ENCODE peak calls at places on chromosomes 3 and 15, in seven cellular contexts. One of them, this sample, is unnamed.

GRCh38 chr3:176514297-176514696 is 683.0 kb downstream of the TBL1XR1 start:
- DNase-seq in spleen: no peak
- DNase-seq in CD8-positive, alpha-beta memory T cell: no peak
- DNase-seq in MM.1S: peak
- DNase-seq in esophagus squamous epithelium: no peak
- DNase-seq in effector memory CD4-positive, alpha-beta T cell: no peak
- DNase-seq in mesendoderm: peak
- DNase-seq in this sample: no peak

GRCh38 chr3:122961146-122961545 is 66.4 kb downstream of the SEMA5B start:
- DNase-seq in MM.1S: no peak
- DNase-seq in effector memory CD4-positive, alpha-beta T cell: no peak
- DNase-seq in esophagus squamous epithelium: no peak
- DNase-seq in mesendoderm: no peak
- DNase-seq in CD8-positive, alpha-beta memory T cell: no peak
- DNase-seq in spleen: no peak
- DNase-seq in this sample: no peak

GRCh38 chr3:123632161-123632655 is 47.4 kb upstream of the HACD2 start:
- DNase-seq in MM.1S: no peak
- DNase-seq in effector memory CD4-positive, alpha-beta T cell: no peak
- DNase-seq in mesendoderm: peak
- DNase-seq in spleen: no peak
- DNase-seq in esophagus squamous epithelium: no peak
- DNase-seq in CD8-positive, alpha-beta memory T cell: no peak
- DNase-seq in this sample: no peak

GRCh38 chr3:149011676-149012075 is 20.3 kb downstream of the GYG1 start:
- DNase-seq in esophagus squamous epithelium: no peak
- DNase-seq in MM.1S: no peak
- DNase-seq in spleen: no peak
- DNase-seq in CD8-positive, alpha-beta memory T cell: no peak
- DNase-seq in effector memory CD4-positive, alpha-beta T cell: no peak
- DNase-seq in mesendoderm: no peak
- DNase-seq in this sample: no peak

GRCh38 chr3:112012205-112012604 is 13.5 kb downstream of the TAGLN3 start:
- DNase-seq in effector memory CD4-positive, alpha-beta T cell: no peak
- DNase-seq in MM.1S: no peak
- DNase-seq in spleen: no peak
- DNase-seq in mesendoderm: no peak
- DNase-seq in CD8-positive, alpha-beta memory T cell: no peak
- DNase-seq in esophagus squamous epithelium: no peak
- DNase-seq in this sample: no peak

GRCh38 chr3:50182533-50183099 is 8.8 kb upstream of the GNAT1 start:
- DNase-seq in esophagus squamous epithelium: no peak
- DNase-seq in mesendoderm: no peak
- DNase-seq in MM.1S: no peak
- DNase-seq in spleen: no peak
- DNase-seq in effector memory CD4-positive, alpha-beta T cell: no peak
- DNase-seq in CD8-positive, alpha-beta memory T cell: no peak
- DNase-seq in this sample: no peak

GRCh38 chr15:65663521-65663920 is 41.8 kb downstream of the SLC24A1 start:
- DNase-seq in effector memory CD4-positive, alpha-beta T cell: no peak
- DNase-seq in MM.1S: no peak
- DNase-seq in esophagus squamous epithelium: no peak
- DNase-seq in CD8-positive, alpha-beta memory T cell: no peak
- DNase-seq in mesendoderm: no peak
- DNase-seq in spleen: no peak
- DNase-seq in this sample: no peak

GRCh38 chr3:132231633-132232032 is 85.6 kb upstream of the ACP3 start:
- DNase-seq in mesendoderm: peak
- DNase-seq in spleen: no peak
- DNase-seq in MM.1S: no peak
- DNase-seq in esophagus squamous epithelium: no peak
- DNase-seq in effector memory CD4-positive, alpha-beta T cell: no peak
- DNase-seq in CD8-positive, alpha-beta memory T cell: no peak
- DNase-seq in this sample: no peak

GRCh38 chr3:135848051-135848450 is 117.5 kb upstream of the PPP2R3A start:
- DNase-seq in esophagus squamous epithelium: no peak
- DNase-seq in effector memory CD4-positive, alpha-beta T cell: no peak
- DNase-seq in CD8-positive, alpha-beta memory T cell: no peak
- DNase-seq in spleen: no peak
- DNase-seq in MM.1S: no peak
- DNase-seq in mesendoderm: no peak
- DNase-seq in this sample: no peak

GRCh38 chr3:127997961-127998360 is 54.3 kb upstream of the SEC61A1 start:
- DNase-seq in MM.1S: no peak
- DNase-seq in CD8-positive, alpha-beta memory T cell: no peak
- DNase-seq in spleen: no peak
- DNase-seq in mesendoderm: no peak
- DNase-seq in esophagus squamous epithelium: no peak
- DNase-seq in effector memory CD4-positive, alpha-beta T cell: no peak
- DNase-seq in this sample: no peak

GRCh38 chr3:195103623-195104022 is 167.3 kb downstream of the XXYLT1 start:
- DNase-seq in esophagus squamous epithelium: no peak
- DNase-seq in spleen: peak
- DNase-seq in effector memory CD4-positive, alpha-beta T cell: no peak
- DNase-seq in CD8-positive, alpha-beta memory T cell: no peak
- DNase-seq in mesendoderm: no peak
- DNase-seq in MM.1S: no peak
- DNase-seq in this sample: no peak

GRCh38 chr15:83398591-83398990 is 48.5 kb upstream of the SH3GL3 start:
- DNase-seq in effector memory CD4-positive, alpha-beta T cell: no peak
- DNase-seq in CD8-positive, alpha-beta memory T cell: no peak
- DNase-seq in spleen: no peak
- DNase-seq in esophagus squamous epithelium: no peak
- DNase-seq in mesendoderm: no peak
- DNase-seq in MM.1S: no peak
- DNase-seq in this sample: no peak

GRCh38 chr3:16670191-16670590 is 65.0 kb upstream of the DAZL start:
- DNase-seq in effector memory CD4-positive, alpha-beta T cell: no peak
- DNase-seq in esophagus squamous epithelium: no peak
- DNase-seq in mesendoderm: peak
- DNase-seq in CD8-positive, alpha-beta memory T cell: no peak
- DNase-seq in spleen: no peak
- DNase-seq in MM.1S: no peak
- DNase-seq in this sample: no peak

GRCh38 chr3:12017487-12017886 is 13.3 kb downstream of the SYN2 start:
- DNase-seq in mesendoderm: no peak
- DNase-seq in esophagus squamous epithelium: no peak
- DNase-seq in CD8-positive, alpha-beta memory T cell: no peak
- DNase-seq in spleen: no peak
- DNase-seq in MM.1S: no peak
- DNase-seq in effector memory CD4-positive, alpha-beta T cell: no peak
- DNase-seq in this sample: no peak

GRCh38 chr15:96333194-96334016 is 2.9 kb downstream of the NR2F2 start:
- DNase-seq in esophagus squamous epithelium: no peak
- DNase-seq in spleen: no peak
- DNase-seq in CD8-positive, alpha-beta memory T cell: no peak
- DNase-seq in mesendoderm: peak
- DNase-seq in effector memory CD4-positive, alpha-beta T cell: no peak
- DNase-seq in MM.1S: no peak
- DNase-seq in this sample: peak

GRCh38 chr3:100260081-100260684 is 609 bp upstream of the TBC1D23 start:
- DNase-seq in MM.1S: no peak
- DNase-seq in esophagus squamous epithelium: no peak
- DNase-seq in CD8-positive, alpha-beta memory T cell: no peak
- DNase-seq in effector memory CD4-positive, alpha-beta T cell: no peak
- DNase-seq in spleen: peak
- DNase-seq in mesendoderm: peak
- DNase-seq in this sample: peak

GRCh38 chr15:84940399-84940798 is 41.3 kb upstream of the PDE8A start:
- DNase-seq in spleen: no peak
- DNase-seq in MM.1S: no peak
- DNase-seq in mesendoderm: no peak
- DNase-seq in effector memory CD4-positive, alpha-beta T cell: no peak
- DNase-seq in esophagus squamous epithelium: no peak
- DNase-seq in CD8-positive, alpha-beta memory T cell: no peak
- DNase-seq in this sample: no peak

GRCh38 chr3:114144909-114145688 is 33.8 kb downstream of the DRD3 start:
- DNase-seq in spleen: no peak
- DNase-seq in mesendoderm: no peak
- DNase-seq in esophagus squamous epithelium: no peak
- DNase-seq in MM.1S: no peak
- DNase-seq in effector memory CD4-positive, alpha-beta T cell: no peak
- DNase-seq in CD8-positive, alpha-beta memory T cell: no peak
- DNase-seq in this sample: peak

GRCh38 chr15:25170113-25170731 is 215.4 kb downstream of the SNRPN start:
- DNase-seq in effector memory CD4-positive, alpha-beta T cell: no peak
- DNase-seq in mesendoderm: no peak
- DNase-seq in esophagus squamous epithelium: no peak
- DNase-seq in CD8-positive, alpha-beta memory T cell: no peak
- DNase-seq in spleen: peak
- DNase-seq in MM.1S: no peak
- DNase-seq in this sample: peak

GRCh38 chr3:45746974-45747622 is 49.2 kb downstream of the SLC6A20 start:
- DNase-seq in MM.1S: no peak
- DNase-seq in spleen: no peak
- DNase-seq in esophagus squamous epithelium: no peak
- DNase-seq in effector memory CD4-positive, alpha-beta T cell: no peak
- DNase-seq in CD8-positive, alpha-beta memory T cell: no peak
- DNase-seq in mesendoderm: no peak
- DNase-seq in this sample: no peak

GRCh38 chr15:99455796-99456160 is 110.0 kb upstream of the MEF2A start:
- DNase-seq in spleen: no peak
- DNase-seq in CD8-positive, alpha-beta memory T cell: no peak
- DNase-seq in esophagus squamous epithelium: no peak
- DNase-seq in effector memory CD4-positive, alpha-beta T cell: no peak
- DNase-seq in MM.1S: no peak
- DNase-seq in mesendoderm: no peak
- DNase-seq in this sample: peak
- H3K27ac ChIP-seq in spleen: no peak
- H3K27ac ChIP-seq in CD8-positive, alpha-beta memory T cell: no peak
- H3K27ac ChIP-seq in esophagus squamous epithelium: peak
- H3K27ac ChIP-seq in effector memory CD4-positive, alpha-beta T cell: no peak
- H3K27ac ChIP-seq in MM.1S: no peak
- H3K27ac ChIP-seq in mesendoderm: no peak
- H3K27ac ChIP-seq in this sample: peak

GRCh38 chr3:184798120-184798519 is 13.8 kb upstream of the VPS8 start:
- DNase-seq in effector memory CD4-positive, alpha-beta T cell: no peak
- DNase-seq in CD8-positive, alpha-beta memory T cell: no peak
- DNase-seq in mesendoderm: no peak
- DNase-seq in esophagus squamous epithelium: no peak
- DNase-seq in MM.1S: no peak
- DNase-seq in spleen: no peak
- DNase-seq in this sample: no peak

GRCh38 chr3:184801241-184801640 is 10.7 kb upstream of the VPS8 start:
- DNase-seq in effector memory CD4-positive, alpha-beta T cell: no peak
- DNase-seq in spleen: no peak
- DNase-seq in CD8-positive, alpha-beta memory T cell: no peak
- DNase-seq in mesendoderm: no peak
- DNase-seq in MM.1S: no peak
- DNase-seq in esophagus squamous epithelium: no peak
- DNase-seq in this sample: no peak

GRCh38 chr3:184796954-184797353 is 15.0 kb upstream of the VPS8 start:
- DNase-seq in spleen: no peak
- DNase-seq in mesendoderm: no peak
- DNase-seq in MM.1S: no peak
- DNase-seq in effector memory CD4-positive, alpha-beta T cell: no peak
- DNase-seq in CD8-positive, alpha-beta memory T cell: no peak
- DNase-seq in esophagus squamous epithelium: no peak
- DNase-seq in this sample: no peak

GRCh38 chr3:184802150-184802549 is 9.8 kb upstream of the VPS8 start:
- DNase-seq in spleen: no peak
- DNase-seq in CD8-positive, alpha-beta memory T cell: no peak
- DNase-seq in MM.1S: no peak
- DNase-seq in esophagus squamous epithelium: no peak
- DNase-seq in effector memory CD4-positive, alpha-beta T cell: no peak
- DNase-seq in mesendoderm: no peak
- DNase-seq in this sample: no peak

DNA sequence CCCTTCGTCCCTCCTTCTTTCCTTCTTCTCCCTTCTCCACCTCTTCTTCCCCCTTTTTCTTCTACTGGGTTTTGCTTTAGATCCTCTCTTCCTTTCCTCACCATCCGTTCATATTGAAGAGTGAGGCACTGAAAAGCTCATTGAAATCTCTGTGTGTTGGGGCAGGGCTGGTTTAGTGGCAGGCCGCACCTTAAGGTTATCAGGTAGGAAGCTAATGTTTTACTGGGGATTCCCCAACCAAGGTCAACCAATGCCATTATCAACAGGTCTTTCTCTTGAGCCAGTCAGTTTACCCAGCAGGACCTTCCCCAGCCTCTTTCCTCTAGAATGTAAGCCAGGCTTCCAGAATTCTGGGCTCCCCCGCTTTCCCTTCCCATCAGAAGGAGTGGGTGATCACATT is 11.6 kb upstream of the VPS8 start:
- DNase-seq in spleen: no peak
- DNase-seq in esophagus squamous epithelium: no peak
- DNase-seq in effector memory CD4-positive, alpha-beta T cell: no peak
- DNase-seq in CD8-positive, alpha-beta memory T cell: no peak
- DNase-seq in mesendoderm: no peak
- DNase-seq in MM.1S: no peak
- DNase-seq in this sample: no peak
- H3K27ac ChIP-seq in spleen: no peak
- H3K27ac ChIP-seq in esophagus squamous epithelium: no peak
- H3K27ac ChIP-seq in effector memory CD4-positive, alpha-beta T cell: no peak
- H3K27ac ChIP-seq in CD8-positive, alpha-beta memory T cell: no peak
- H3K27ac ChIP-seq in mesendoderm: no peak
- H3K27ac ChIP-seq in MM.1S: no peak
- H3K27ac ChIP-seq in this sample: no peak

GRCh38 chr3:65945480-65945879 is 93.2 kb downstream of the MAGI1 start:
- DNase-seq in CD8-positive, alpha-beta memory T cell: no peak
- DNase-seq in esophagus squamous epithelium: no peak
- DNase-seq in mesendoderm: no peak
- DNase-seq in MM.1S: no peak
- DNase-seq in effector memory CD4-positive, alpha-beta T cell: no peak
- DNase-seq in spleen: no peak
- DNase-seq in this sample: no peak
- H3K27ac ChIP-seq in CD8-positive, alpha-beta memory T cell: no peak
- H3K27ac ChIP-seq in esophagus squamous epithelium: peak
- H3K27ac ChIP-seq in mesendoderm: no peak
- H3K27ac ChIP-seq in MM.1S: no peak
- H3K27ac ChIP-seq in effector memory CD4-positive, alpha-beta T cell: no peak
- H3K27ac ChIP-seq in spleen: no peak
- H3K27ac ChIP-seq in this sample: peak

GRCh38 chr3:121295453-121295852 is 250.3 kb downstream of the POLQ start:
- DNase-seq in spleen: no peak
- DNase-seq in mesendoderm: no peak
- DNase-seq in esophagus squamous epithelium: no peak
- DNase-seq in CD8-positive, alpha-beta memory T cell: no peak
- DNase-seq in MM.1S: no peak
- DNase-seq in effector memory CD4-positive, alpha-beta T cell: no peak
- DNase-seq in this sample: no peak
- H3K27ac ChIP-seq in spleen: no peak
- H3K27ac ChIP-seq in mesendoderm: no peak
- H3K27ac ChIP-seq in esophagus squamous epithelium: no peak
- H3K27ac ChIP-seq in CD8-positive, alpha-beta memory T cell: no peak
- H3K27ac ChIP-seq in MM.1S: no peak
- H3K27ac ChIP-seq in effector memory CD4-positive, alpha-beta T cell: no peak
- H3K27ac ChIP-seq in this sample: no peak

This sample was measured in ascending aorta.